ENCODE peak calls at places on chromosomes 13 and 19, in six cellular contexts. G, N, H, D, L and R are unnamed samples.

GRCh38 chr19:47107953-47108746 is 5.4 kb downstream of the ZC3H4 start:
- DNase-seq in G (no peak), N (peak), H (no peak), D (no peak), L (no peak), R (no peak)

GRCh38 chr13:85019121-85019520 is 780.1 kb downstream of the SLITRK6 start:
- DNase-seq in G (no peak), N (no peak), H (no peak), D (no peak), L (no peak), R (no peak)

GRCh38 chr13:40175639-40176038 is 490.8 kb downstream of the FOXO1 start:
- DNase-seq in G (no peak), N (no peak), H (no peak), D (no peak), L (no peak), R (no peak)

GRCh38 chr19:49639401-49640112 is 386 bp downstream of the RRAS start:
- DNase-seq in G (no peak), N (no peak), H (no peak), D (peak), L (no peak), R (peak)

GRCh38 chr13:20181180-20181579 is 11.6 kb downstream of the GJB2 start:
- DNase-seq in G (no peak), N (no peak), H (no peak), D (no peak), L (no peak), R (no peak)

GRCh38 chr19:12933287-12934072 is at the start of gene FARSA:
- DNase-seq in G (peak), N (peak), H (peak), D (peak), L (peak), R (peak)

GRCh38 chr19:1855040-1855827 is 7.0 kb upstream of the REXO1 start:
- DNase-seq in G (peak), N (peak), H (peak), D (peak), L (peak), R (peak)

GRCh38 chr19:887072-887471 is 5.9 kb downstream of the MED16 start:
- DNase-seq in G (no peak), N (peak), H (no peak), D (peak), L (no peak), R (no peak)

GRCh38 chr19:38729653-38730469 is 14.4 kb downstream of the CAPN12 start:
- DNase-seq in G (peak), N (peak), H (peak), D (peak), L (peak), R (peak)

GRCh38 chr13:30463820-30464495 is 1.8 kb downstream of the HMGB1 start:
- DNase-seq in G (no peak), N (peak), H (no peak), D (peak), L (peak), R (no peak)

GRCh38 chr13:51601601-51602348 is 17.5 kb downstream of the WDFY2 start:
- DNase-seq in G (no peak), N (no peak), H (no peak), D (no peak), L (no peak), R (no peak)

GRCh38 chr19:41263042-41263849 is 926 bp upstream of the HNRNPUL1 start:
- DNase-seq in G (no peak), N (peak), H (peak), D (peak), L (peak), R (no peak)

GRCh38 chr19:15337202-15337601 is 4.9 kb upstream of the BRD4 start:
- DNase-seq in G (no peak), N (peak), H (no peak), D (peak), L (no peak), R (no peak)

GRCh38 chr13:96499646-96500045 is 409.7 kb downstream of the HS6ST3 start:
- DNase-seq in G (no peak), N (no peak), H (no peak), D (no peak), L (no peak), R (no peak)

GRCh38 chr19:40716031-40716654 is 543 bp downstream of the COQ8B start:
- DNase-seq in G (no peak), N (peak), H (peak), D (no peak), L (peak), R (no peak)

GRCh38 chr19:53872762-53873161 is 5.1 kb downstream of the MYADM start:
- DNase-seq in G (no peak), N (no peak), H (no peak), D (peak), L (peak), R (no peak)

GRCh38 chr19:43578787-43579186 is 3.2 kb downstream of the PINLYP start:
- DNase-seq in G (no peak), N (no peak), H (no peak), D (no peak), L (no peak), R (no peak)

GRCh38 chr13:25165664-25166063 is 6.4 kb downstream of the AMER2 start:
- DNase-seq in G (no peak), N (no peak), H (no peak), D (no peak), L (no peak), R (no peak)

GRCh38 chr13:105513448-105513847 is 1022.0 kb downstream of the EFNB2 start:
- DNase-seq in G (no peak), N (no peak), H (no peak), D (no peak), L (no peak), R (no peak)

GRCh38 chr13:30616927-30617314 is 799 bp upstream of the USPL1 start:
- DNase-seq in G (peak), N (peak), H (no peak), D (peak), L (peak), R (no peak)

GRCh38 chr13:112532837-112533745 is 54.9 kb downstream of the TUBGCP3 start:
- DNase-seq in G (no peak), N (no peak), H (no peak), D (no peak), L (no peak), R (no peak)

GRCh38 chr13:114127473-114128347 is 4.7 kb downstream of the RASA3 start:
- DNase-seq in G (no peak), N (no peak), H (no peak), D (no peak), L (no peak), R (no peak)

GRCh38 chr13:114128624-114129522 is 3.5 kb downstream of the RASA3 start:
- DNase-seq in G (no peak), N (peak), H (no peak), D (peak), L (peak), R (no peak)

GRCh38 chr13:114126789-114127472 is 5.5 kb downstream of the RASA3 start:
- DNase-seq in G (no peak), N (no peak), H (no peak), D (no peak), L (no peak), R (no peak)

GRCh38 chr13:114129649-114130062 is 2.8 kb downstream of the RASA3 start:
- DNase-seq in G (no peak), N (no peak), H (no peak), D (peak), L (no peak), R (no peak)

DNA sequence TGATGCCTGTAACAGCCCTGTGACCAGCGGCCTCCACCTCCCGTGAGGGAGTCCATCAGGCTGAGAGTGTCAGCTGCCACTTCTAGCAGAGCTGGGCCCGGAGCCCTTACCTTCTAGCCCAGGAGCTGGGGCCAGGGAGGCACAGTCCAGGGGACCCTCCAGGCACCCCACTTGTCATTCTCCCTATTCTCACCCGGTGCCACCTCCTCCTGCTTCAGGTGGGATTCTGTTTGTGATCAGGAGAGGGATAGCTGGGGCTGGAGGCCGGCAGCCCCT is 4.1 kb downstream of the RASA3 start:
- DNase-seq in G (no peak), N (no peak), H (no peak), D (no peak), L (no peak), R (no peak)
- H2AFZ ChIP-seq in G (no peak), N (peak), H (no peak), D (no peak), L (no peak), R (no peak)

GRCh38 chr13:31722684-31723083 is 16.6 kb upstream of the RXFP2 start:
- DNase-seq in G (no peak), N (no peak), H (no peak), D (no peak), L (no peak), R (no peak)
- H4K8ac ChIP-seq in G (no peak), N (no peak), H (no peak), D (no peak), L (no peak), R (no peak)

GRCh38 chr13:99990045-99990977 is 8.7 kb downstream of the ZIC2 start:
- DNase-seq in G (no peak), N (no peak), H (peak), D (no peak), L (no peak), R (peak)
- H2BK120ac ChIP-seq in G (peak), N (no peak), H (no peak), D (no peak), L (no peak), R (no peak)

DNA sequence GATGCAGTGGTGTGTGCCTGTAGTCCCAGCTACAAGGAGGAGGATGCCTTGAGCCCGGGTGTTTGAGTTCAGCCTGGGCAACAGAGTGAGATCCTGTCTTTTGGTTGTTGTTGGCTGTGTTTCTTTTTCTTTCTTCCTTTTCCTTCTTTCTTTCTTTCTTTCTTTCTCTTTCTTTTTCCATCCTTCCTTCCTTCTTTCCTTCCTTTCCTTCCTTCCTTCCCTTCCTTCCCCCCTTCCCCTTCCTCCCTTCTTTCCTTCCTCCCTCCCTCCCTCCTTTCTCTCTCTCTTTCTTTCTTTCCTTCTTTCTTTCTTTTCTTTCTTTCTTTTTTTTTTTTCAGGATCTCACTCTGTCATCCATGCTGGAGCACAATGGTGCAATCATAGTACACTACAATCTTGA is 46.5 kb upstream of the SIN3B start:
- DNase-seq in G (no peak), N (no peak), H (no peak), D (no peak), L (no peak), R (no peak)
- H2AFZ ChIP-seq in G (no peak), N (no peak), H (no peak), D (no peak), L (no peak), R (no peak)